ENCODE peak calls at places on chromosomes 4 and X, in ten cellular contexts. Y is HFF-Myc; Q is SK-N-DZ; A is activated effector memory CD4-positive, alpha-beta T cell treated with Interleukin-2 at 50 U/mL for 16 hours; C is Right ventricle myocardium superior; V is caudate nucleus; R is CD4-positive, alpha-beta T cell; D is CD8-positive, alpha-beta T cell; T is uterus; P is progenitor cell of endocrine pancreas. F is an unnamed sample.

GRCh38 chr4:119231517-119231916 is 19.0 kb downstream of the USP53 start:
- DNase-seq in Y (no peak), Q (no peak), A (no peak), C (no peak), V (no peak), R (no peak), D (no peak), T (no peak), P (no peak), F (no peak)

GRCh38 chrX:148784859-148785655 is 284.6 kb downstream of the AFF2 start:
- DNase-seq in Y (no peak), Q (no peak), A (no peak), C (no peak), V (peak), R (no peak), D (no peak), T (no peak), P (no peak), F (peak)

GRCh38 chrX:65581661-65582339 is 47.2 kb upstream of the LAS1L start:
- DNase-seq in Y (no peak), Q (peak), A (no peak), C (peak), V (peak), R (peak), D (peak), T (peak), P (peak), F (peak)

GRCh38 chr4:122712782-122713181 is 19.7 kb upstream of the BBS12 start:
- DNase-seq in Y (no peak), Q (no peak), A (no peak), C (no peak), V (no peak), R (no peak), D (no peak), T (no peak), P (no peak), F (no peak)

GRCh38 chr4:15063341-15063740 is 61.1 kb downstream of the CPEB2 start:
- DNase-seq in Y (no peak), Q (no peak), A (no peak), C (no peak), V (no peak), R (no peak), D (no peak), T (no peak), P (no peak), F (no peak)

GRCh38 chr4:1523907-1524636 is 117.8 kb upstream of the NKX1-1 start:
- DNase-seq in Y (no peak), Q (no peak), A (no peak), C (peak), V (no peak), R (no peak), D (no peak), T (no peak), P (no peak), F (no peak)

GRCh38 chr4:18917689-18918088 is 896.1 kb upstream of the LCORL start:
- DNase-seq in Y (no peak), Q (no peak), A (no peak), C (no peak), V (no peak), R (no peak), D (no peak), T (no peak), P (no peak), F (no peak)

GRCh38 chr4:70902577-70903281 is 560 bp downstream of the MOB1B start:
- DNase-seq in Y (no peak), Q (peak), A (no peak), C (no peak), V (peak), R (no peak), D (no peak), T (no peak), P (no peak), F (no peak)

GRCh38 chrX:23993012-23993633 is 33.9 kb downstream of the KLHL15 start:
- DNase-seq in Y (no peak), Q (no peak), A (no peak), C (no peak), V (no peak), R (no peak), D (no peak), T (no peak), P (no peak), F (no peak)

GRCh38 chr4:151035321-151035720 is 20.2 kb upstream of the LRBA start:
- DNase-seq in Y (no peak), Q (no peak), A (no peak), C (no peak), V (no peak), R (no peak), D (no peak), T (no peak), P (no peak), F (no peak)

GRCh38 chrX:71128915-71129765 is 10.7 kb downstream of the MED12 start:
- DNase-seq in Y (no peak), Q (peak), A (peak), C (peak), V (peak), R (peak), D (peak), T (peak), P (peak), F (peak)

GRCh38 chrX:29422034-29422433 is 793.3 kb upstream of the MAGEB2 start:
- DNase-seq in Y (no peak), Q (no peak), A (no peak), C (no peak), V (no peak), R (no peak), D (no peak), T (no peak), P (no peak), F (no peak)

GRCh38 chr4:4413806-4414205 is 26.9 kb downstream of the NSG1 start:
- DNase-seq in Y (no peak), Q (no peak), A (no peak), C (no peak), V (no peak), R (no peak), D (no peak), T (no peak), P (no peak), F (no peak)

GRCh38 chrX:1306909-1307625 is 29.5 kb upstream of the IL3RA start:
- DNase-seq in Y (no peak), Q (no peak), A (no peak), C (no peak), V (no peak), R (no peak), D (no peak), T (no peak), P (no peak), F (peak)

GRCh38 chr4:78610546-78611214 is 59.1 kb downstream of the ANXA3 start:
- DNase-seq in Y (peak), Q (no peak), A (no peak), C (no peak), V (no peak), R (no peak), D (no peak), T (no peak), P (no peak), F (peak)